ENCODE peak calls at places on chromosomes 6 and 20, in nine cellular contexts. W is PC-9; T is endodermal cell; R is upper lobe of left lung; N is kidney; O is PC-3; M is small intestine; E is naive thymus-derived CD4-positive, alpha-beta T cell; X is tibial nerve. B is an unnamed sample.

GRCh38 chr6:44049163-44049988 is 77.9 kb downstream of the MRPL14 start:
- DNase-seq in W (no peak), T (no peak), R (no peak), N (peak; percentile 32), O (peak; percentile 88), M (peak; percentile 33), E (no peak), X (no peak), B (no peak)

GRCh38 chr20:38166707-38167233 is 1.7 kb upstream of the TGM2 start:
- DNase-seq in W (no peak), T (no peak), R (no peak), N (no peak), O (no peak), M (no peak), E (no peak), X (no peak), B (no peak)

GRCh38 chr6:38058022-38058421 is 238.5 kb downstream of the ZFAND3 start:
- DNase-seq in W (no peak), T (no peak), R (no peak), N (no peak), O (peak; percentile 58), M (peak; percentile 37), E (peak; percentile 36), X (no peak), B (no peak)

GRCh38 chr20:47574616-47575401 is 73.1 kb downstream of the NCOA3 start:
- DNase-seq in W (no peak), T (no peak), R (no peak), N (no peak), O (peak; percentile 26), M (peak; percentile 43), E (no peak), X (no peak), B (no peak)

GRCh38 chr20:35232575-35232974 is 6.1 kb downstream of the MMP24 start:
- DNase-seq in W (no peak), T (no peak), R (peak; percentile 28), N (no peak), O (no peak), M (no peak), E (no peak), X (no peak), B (no peak)

GRCh38 chr6:78436335-78436734 is 431.0 kb upstream of the IRAK1BP1 start:
- DNase-seq in W (no peak), T (peak; percentile 57), R (no peak), N (no peak), O (peak; percentile 44), M (peak; percentile 3), E (no peak), X (no peak), B (no peak)

GRCh38 chr6:79436232-79436631 is 101.0 kb downstream of the LCA5 start:
- DNase-seq in W (no peak), T (no peak), R (no peak), N (no peak), O (no peak), M (peak; percentile 19), E (no peak), X (no peak), B (no peak)

GRCh38 chr6:130366011-130366963 is at the start of gene TMEM200A:
- DNase-seq in W (no peak), T (peak; percentile 87), R (no peak), N (peak; percentile 85), O (no peak), M (no peak), E (no peak), X (peak; percentile 45), B (no peak)

GRCh38 chr6:41846666-41847237 is 48.4 kb downstream of the USP49 start:
- DNase-seq in W (peak; percentile 79), T (peak; percentile 85), R (peak; percentile 37), N (no peak), O (peak; percentile 98), M (peak; percentile 91), E (peak; percentile 54), X (peak; percentile 76), B (peak; percentile 68)

GRCh38 chr6:36131517-36132220 is 1.4 kb downstream of the MAPK13 start:
- DNase-seq in W (peak; percentile 69), T (no peak), R (peak; percentile 63), N (peak; percentile 85), O (peak; percentile 51), M (peak; percentile 97), E (peak; percentile 52), X (no peak), B (no peak)

GRCh38 chr6:144215402-144215931 is 65.2 kb downstream of the STX11 start:
- DNase-seq in W (no peak), T (peak; percentile 52), R (peak; percentile 46), N (peak; percentile 63), O (peak; percentile 13), M (peak; percentile 38), E (no peak), X (peak; percentile 22), B (no peak)

GRCh38 chr6:47729019-47729418 is 30.6 kb downstream of the ADGRF4 start:
- DNase-seq in W (peak; percentile 17), T (no peak), R (no peak), N (no peak), O (peak; percentile 90), M (no peak), E (no peak), X (no peak), B (no peak)

GRCh38 chr20:11849976-11850670 is 67.6 kb upstream of the BTBD3 start:
- DNase-seq in W (peak; percentile 16), T (no peak), R (no peak), N (no peak), O (peak; percentile 89), M (no peak), E (no peak), X (no peak), B (no peak)

GRCh38 chr20:31841928-31842327 is 3.5 kb downstream of the FOXS1 start:
- DNase-seq in W (peak; percentile 92), T (no peak), R (no peak), N (peak; percentile 80), O (peak; percentile 79), M (no peak), E (no peak), X (no peak), B (peak; percentile 70)

GRCh38 chr6:168725821-168726220 is 284.8 kb downstream of the SMOC2 start:
- DNase-seq in W (no peak), T (no peak), R (no peak), N (no peak), O (no peak), M (no peak), E (no peak), X (no peak), B (no peak)

GRCh38 chr20:49993301-49993751 is 10.5 kb downstream of the SNAI1 start:
- DNase-seq in W (no peak), T (no peak), R (no peak), N (no peak), O (no peak), M (no peak), E (no peak), X (peak; percentile 53), B (no peak)

GRCh38 chr20:49989234-49990065 is 6.7 kb downstream of the SNAI1 start:
- DNase-seq in W (no peak), T (peak; percentile 77), R (peak; percentile 55), N (peak; percentile 91), O (no peak), M (no peak), E (no peak), X (peak; percentile 72), B (no peak)

GRCh38 chr20:49987868-49988690 is 5.3 kb downstream of the SNAI1 start:
- DNase-seq in W (peak; percentile 39), T (no peak), R (no peak), N (no peak), O (no peak), M (no peak), E (no peak), X (no peak), B (no peak)

GRCh38 chr20:49987015-49987867 is 4.5 kb downstream of the SNAI1 start:
- DNase-seq in W (no peak), T (no peak), R (no peak), N (no peak), O (peak; percentile 53), M (no peak), E (no peak), X (no peak), B (no peak)

GRCh38 chr20:49990310-49990720 is 7.5 kb downstream of the SNAI1 start:
- DNase-seq in W (no peak), T (peak; percentile 73), R (no peak), N (no peak), O (no peak), M (no peak), E (no peak), X (no peak), B (no peak)
- H3K4me1 ChIP-seq in W (no peaks in the 10 kb centered on the region), T (peaks cover 24% of the 10 kb centered on the region), R (peaks cover 25% of the 10 kb centered on the region), N (no peaks in the 10 kb centered on the region), O (peaks cover 7% of the 10 kb centered on the region), M (no peaks in the 10 kb centered on the region), E (no peaks in the 10 kb centered on the region), X (no peaks in the 10 kb centered on the region), B (peaks cover 13% of the 10 kb centered on the region)

DNA sequence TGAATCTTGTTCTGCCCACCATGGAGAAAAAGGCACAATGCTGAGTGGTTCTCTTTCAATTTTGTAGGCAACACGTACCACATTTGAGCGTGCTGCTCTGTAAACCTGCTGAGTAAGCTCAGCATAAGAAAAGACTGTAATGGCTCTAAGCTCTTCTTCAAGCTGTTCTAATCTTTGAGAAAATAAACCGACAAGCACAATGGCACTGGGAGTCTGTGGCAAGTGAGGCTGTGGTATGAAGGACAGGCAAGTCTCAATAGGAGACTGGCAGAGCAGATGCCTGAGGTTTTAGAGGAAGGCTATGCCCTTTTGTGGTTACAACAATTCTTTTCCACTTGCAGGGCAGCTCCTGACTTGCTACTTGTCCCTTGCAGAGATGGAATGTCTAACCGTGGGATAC is 136.7 kb upstream of the EXOC2 start:
- DNase-seq in W (no peak), T (peak; percentile 58), R (no peak), N (no peak), O (no peak), M (no peak), E (no peak), X (no peak), B (no peak)
- H3K9me3 ChIP-seq in W (no peaks in the 10 kb centered on the region), T (peaks cover 17% of the 10 kb centered on the region), R (peaks cover 6% of the 10 kb centered on the region), N (no peaks in the 10 kb centered on the region), O (no peaks in the 10 kb centered on the region), M (no peaks in the 10 kb centered on the region), E (no peaks in the 10 kb centered on the region), X (no peaks in the 10 kb centered on the region), B (no peaks in the 10 kb centered on the region)

DNA sequence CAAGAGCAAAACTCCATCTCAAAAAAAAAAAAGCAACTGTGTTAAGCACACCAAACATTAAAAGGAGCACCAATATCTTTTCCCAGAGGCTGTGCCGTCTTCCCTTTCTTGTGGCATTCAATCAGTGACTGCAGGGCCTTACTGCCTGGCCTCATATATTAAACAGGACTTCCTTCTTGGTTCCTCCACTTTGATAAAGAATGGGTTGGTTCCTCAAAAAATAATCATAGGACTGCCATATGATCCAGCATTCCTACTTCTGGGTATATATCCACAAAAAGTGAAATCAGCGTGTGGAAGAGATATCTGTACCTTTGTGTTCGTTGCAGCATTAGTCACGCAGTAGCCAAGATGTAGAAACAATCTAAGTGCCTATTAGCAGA is 40.3 kb upstream of the GFOD1 start:
- DNase-seq in W (no peak), T (no peak), R (no peak), N (no peak), O (no peak), M (no peak), E (no peak), X (no peak), B (no peak)
- H3K4me1 ChIP-seq in W (peaks cover 23% of the 10 kb centered on the region), T (peaks cover 10% of the 10 kb centered on the region), R (peaks cover 34% of the 10 kb centered on the region), N (no peaks in the 10 kb centered on the region), O (peaks cover 5% of the 10 kb centered on the region), M (no peaks in the 10 kb centered on the region), E (peaks cover 13% of the 10 kb centered on the region), X (no peaks in the 10 kb centered on the region), B (no peaks in the 10 kb centered on the region)

DNA sequence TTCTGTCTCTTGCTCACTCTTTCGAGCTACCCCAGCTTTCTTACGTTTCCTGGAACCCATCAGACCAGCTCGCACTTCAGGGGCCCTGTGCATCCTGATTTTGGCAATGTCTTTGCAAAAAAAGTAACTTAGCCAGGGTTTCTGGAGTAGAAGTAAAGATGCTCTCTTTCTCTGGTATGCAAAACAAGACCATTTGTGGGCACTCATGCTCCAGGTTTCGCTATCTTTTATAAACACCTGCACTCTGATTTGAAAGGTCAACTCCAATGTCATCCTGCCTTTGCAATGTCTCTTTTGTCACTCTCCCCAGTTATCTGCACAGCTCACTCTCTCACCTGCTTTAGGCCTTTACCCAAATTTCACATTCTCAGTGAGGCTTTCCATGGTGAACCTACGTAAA is 869.1 kb downstream of the QKI start:
- DNase-seq in W (no peak), T (no peak), R (no peak), N (no peak), O (no peak), M (no peak), E (no peak), X (no peak), B (no peak)
- H3K9me3 ChIP-seq in W (no peaks in the 10 kb centered on the region), T (peaks cover 8% of the 10 kb centered on the region), R (peaks cover 8% of the 10 kb centered on the region), N (no peaks in the 10 kb centered on the region), O (no peaks in the 10 kb centered on the region), M (no peaks in the 10 kb centered on the region), E (no peaks in the 10 kb centered on the region), X (no peaks in the 10 kb centered on the region), B (no peaks in the 10 kb centered on the region)

B was measured in ascending aorta.